ENCODE peak calls at places on chromosomes 6 and 20, in four cellular contexts. R is stomach, U is NB4, G is A549. K is an unnamed sample.

GRCh38 chr20:13910492-13910891 is 79.9 kb downstream of the SEL1L2 start:
- DNase-seq in R (no peak), U (no peak), G (no peak), K (no peak)

GRCh38 chr20:32968833-32969241 is 35.4 kb downstream of the SUN5 start:
- DNase-seq in R (no peak), U (no peak), G (no peak), K (no peak)

GRCh38 chr20:50339196-50339901 is 148.7 kb downstream of the CEBPB start:
- DNase-seq in R (no peak), U (no peak), G (no peak), K (peak; percentile 70)

GRCh38 chr20:64239449-64240242 is 15.9 kb upstream of the PCMTD2 start:
- DNase-seq in R (no peak), U (no peak), G (no peak), K (no peak)

GRCh38 chr6:2275207-2275891 is 29.9 kb upstream of the GMDS start:
- DNase-seq in R (no peak), U (no peak), G (no peak), K (peak; percentile 19)

GRCh38 chr20:17967595-17968365 is 814 bp downstream of the SNX5 start:
- DNase-seq in R (peak; percentile 30), U (peak; percentile 69), G (peak; percentile 43), K (no peak)

GRCh38 chr6:2765896-2766766 is 938 bp downstream of the WRNIP1 start:
- DNase-seq in R (peak; percentile 53), U (peak; percentile 67), G (peak; percentile 23), K (peak; percentile 42)

GRCh38 chr6:3849681-3850450 is 693 bp downstream of the FAM50B start:
- DNase-seq in R (peak; percentile 34), U (peak; percentile 6), G (no peak), K (no peak)

GRCh38 chr6:19836799-19837510 is at the start of gene ID4:
- DNase-seq in R (peak; percentile 89), U (no peak), G (peak; percentile 78), K (peak; percentile 35)

GRCh38 chr6:157381631-157382621 is 936 bp downstream of the ZDHHC14 start:
- DNase-seq in R (peak; percentile 61), U (peak; percentile 77), G (peak; percentile 28), K (peak; percentile 32)

GRCh38 chr20:63933646-63934045 is 22.6 kb downstream of the UCKL1 start:
- DNase-seq in R (no peak), U (no peak), G (no peak), K (no peak)

DNA sequence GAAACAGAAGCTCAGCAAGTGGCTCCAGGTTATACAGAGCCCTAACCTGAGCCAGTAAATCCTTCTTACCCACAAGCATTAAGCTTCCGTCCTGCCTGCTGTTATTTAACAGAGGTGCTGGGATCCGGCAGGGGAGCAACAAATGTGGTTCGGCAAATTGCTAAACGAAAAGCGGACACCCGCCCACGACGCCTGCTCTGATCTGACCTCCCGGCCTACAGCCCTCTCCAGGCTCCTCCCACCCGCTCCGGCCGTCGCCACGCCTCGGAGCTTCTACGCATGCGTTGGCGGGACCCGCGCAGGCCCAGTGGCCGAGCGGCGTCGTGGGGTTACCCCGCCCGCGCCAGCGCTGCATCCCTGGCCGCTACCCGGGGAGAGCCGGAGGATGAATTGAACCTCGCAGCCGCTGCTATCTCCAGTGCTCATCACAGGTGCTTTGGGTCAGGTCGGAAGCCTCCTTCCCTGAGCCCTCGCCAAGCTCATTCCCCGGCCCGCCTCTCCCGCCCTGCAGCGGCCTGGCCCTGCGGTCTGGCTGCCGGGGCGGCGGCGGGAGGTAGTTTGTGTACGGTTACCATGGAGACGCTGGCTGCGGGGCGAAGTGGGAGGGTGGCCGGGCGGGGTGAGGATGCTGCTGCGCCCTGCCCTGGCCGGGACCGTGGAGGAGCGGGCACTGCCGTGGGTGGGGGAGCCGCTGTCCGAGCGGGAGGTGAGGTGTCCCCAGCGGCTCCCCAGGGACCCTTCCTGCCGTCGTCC is at the start of gene ARMC2:
- DNase-seq in R (peak; percentile 94), U (peak; percentile 95), G (peak; percentile 82), K (peak; percentile 83)
- TF ChIP-seq POLR2A in R (no peak), U (peak; percentile 89), G (peak; percentile 77), K (peak; percentile 68)

GRCh38 chr6:16761469-16762264 is 407 bp upstream of the ATXN1 start:
- DNase-seq in R (peak; percentile 89), U (peak; percentile 95), G (peak; percentile 61), K (peak; percentile 68)

GRCh38 chr6:16764188-16764950 is 3.1 kb upstream of the ATXN1 start:
- DNase-seq in R (no peak), U (peak; percentile 68), G (no peak), K (no peak)

GRCh38 chr6:16762547-16763477 is 1.6 kb upstream of the ATXN1 start:
- DNase-seq in R (peak; percentile 58), U (peak; percentile 83), G (peak; percentile 71), K (peak; percentile 62)

GRCh38 chr6:16760536-16761468 is at the start of gene ATXN1:
- DNase-seq in R (peak; percentile 62), U (peak; percentile 59), G (peak; percentile 18), K (peak; percentile 38)

DNA sequence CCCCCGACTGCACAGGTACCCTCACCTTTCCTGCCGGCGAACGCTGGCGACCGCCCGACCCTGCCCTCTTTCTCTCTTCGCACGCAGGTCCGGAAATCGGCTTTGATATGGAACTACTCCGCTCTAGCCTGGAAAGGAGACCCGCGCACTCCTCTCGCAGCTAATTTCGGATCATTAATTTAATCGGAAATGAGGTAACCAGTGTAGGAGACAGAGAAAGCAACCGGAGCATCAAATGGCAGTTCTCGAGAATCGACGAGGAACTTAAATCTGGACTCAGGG is 946 bp upstream of the ATXN1 start:
- DNase-seq in R (no peak), U (no peak), G (peak; percentile 12), K (peak; percentile 43)
- TF ChIP-seq POLR2A in R (no peak), U (no peak), G (no peak), K (no peak)

DNA sequence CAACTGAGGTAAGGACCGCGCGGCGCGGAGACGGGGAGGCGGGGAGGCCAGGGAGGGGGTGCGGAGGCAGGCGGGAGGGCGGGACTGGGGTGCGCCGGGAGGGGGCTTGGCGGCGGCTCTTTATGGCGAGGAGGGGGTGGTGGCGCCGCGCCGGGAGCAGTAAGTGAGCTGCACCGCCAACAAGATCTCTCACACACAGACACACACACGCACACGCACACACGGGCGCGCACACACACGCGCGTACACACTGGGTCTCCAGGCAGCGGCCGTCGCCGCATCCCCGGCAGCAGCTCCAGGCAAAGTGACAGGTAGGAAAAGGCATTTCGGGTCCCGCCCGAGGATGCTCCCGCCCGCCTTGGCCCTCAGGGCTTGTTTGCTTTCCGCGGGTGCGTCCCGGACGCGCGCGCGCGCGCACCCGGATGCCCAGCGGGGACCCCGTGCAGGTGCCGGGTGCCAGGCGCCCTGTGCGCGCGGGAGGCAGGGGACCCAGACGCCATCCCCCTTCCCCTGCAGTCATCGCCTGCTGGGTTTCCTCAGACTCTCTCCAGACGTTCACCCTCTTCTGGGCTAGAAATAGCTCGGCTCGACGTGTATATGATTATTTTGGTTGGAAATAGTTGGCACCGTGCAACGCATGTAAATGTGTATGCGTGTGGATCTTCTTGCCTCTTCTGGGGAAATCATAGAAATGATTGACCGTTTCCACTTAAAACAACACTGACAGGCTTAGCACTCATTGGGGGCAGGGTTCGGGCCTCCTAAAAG is at the start of gene PLCB4:
- DNase-seq in R (peak; percentile 68), U (no peak), G (peak; percentile 63), K (peak; percentile 82)
- TF ChIP-seq POLR2A in R (no peak), U (no peak), G (peak; percentile 19), K (peak; percentile 63)

GRCh38 chr6:52664185-52664990 is 6.5 kb upstream of the TMEM14A start:
- DNase-seq in R (peak; percentile 94), U (peak; percentile 98), G (peak; percentile 94), K (peak; percentile 98)
- TF ChIP-seq POLR2A in R (no peak), U (peak; percentile 58), G (peak; percentile 73), K (peak; percentile 95)

GRCh38 chr6:162777091-162777490 is 49.3 kb downstream of the PACRG start:
- DNase-seq in R (no peak), U (no peak), G (no peak), K (no peak)
- TF ChIP-seq POLR2A in R (no peak), U (no peak), G (no peak), K (no peak)

GRCh38 chr20:543369-544152 is at the start of gene CSNK2A1:
- DNase-seq in R (peak; percentile 95), U (peak; percentile 97), G (peak; percentile 97), K (peak; percentile 80)
- TF ChIP-seq POLR2A in R (no peak), U (peak; percentile 94), G (peak; percentile 94), K (peak; percentile 86)